ENCODE peak calls at places on chromosome 7, in seven cellular contexts. S is anterior cingulate cortex; R is NCI-H2171; Q is stimulated activated CD4-positive, alpha-beta T cell treated with anti-CD3 and anti-CD28 coated beads, Interleukin-2, amount 100 ng/mL, for 48 hours; P is activated T-cell treated with anti-CD3 and anti-CD28 coated beads, Interleukin-2, amount 50 U/mL, for 4 hours; N is coronary artery; X is heart right ventricle. Y is an unnamed sample.

GRCh38 chr7:141053626-141054025 is 20.2 kb upstream of the TMEM178B start:
- DNase-seq in R (no peak), Q (peak; percentile 22), N (no peak), P (peak; percentile 23), X (no peak), S (no peak), Y (no peak)

GRCh38 chr7:122095642-122096041 is 48.4 kb downstream of the AASS start:
- DNase-seq in S (no peak), N (no peak), X (no peak), P (no peak), R (no peak), Q (no peak), Y (no peak)

GRCh38 chr7:87339373-87339897 is 6.0 kb upstream of the CROT start:
- DNase-seq in X (no peak), P (no peak), S (no peak), R (no peak), N (no peak), Q (no peak), Y (no peak)

GRCh38 chr7:77409739-77410545 is 6.2 kb downstream of the GSAP start:
- DNase-seq in X (no peak), N (no peak), R (no peak), S (no peak), P (no peak), Q (no peak), Y (no peak)

GRCh38 chr7:28020302-28020940 is 160.2 kb downstream of the JAZF1 start:
- DNase-seq in Q (peak; percentile 16), X (peak; percentile 49), P (no peak), S (peak; percentile 47), N (no peak), R (peak; percentile 61), Y (peak; percentile 86)

GRCh38 chr7:2539031-2540028 is 16.0 kb downstream of the BRAT1 start:
- DNase-seq in S (no peak), N (no peak), P (no peak), X (no peak), Q (no peak), R (no peak), Y (no peak)

GRCh38 chr7:30684351-30684750 is 2.1 kb upstream of the CRHR2 start:
- DNase-seq in N (no peak), R (no peak), Q (no peak), X (no peak), S (no peak), P (no peak), Y (no peak)

GRCh38 chr7:129557686-129558481 is 53.6 kb upstream of the NRF1 start:
- DNase-seq in R (no peak), S (no peak), N (no peak), P (no peak), Q (no peak), X (no peak), Y (no peak)

GRCh38 chr7:45924283-45924682 is 3.2 kb upstream of the IGFBP3 start:
- DNase-seq in Q (no peak), P (no peak), R (no peak), N (no peak), S (no peak), X (no peak), Y (no peak)